ENCODE peak calls at places on chromosomes 6 and 20, in nine cellular contexts. X is transverse colon, H is AG04450, U is PC-3, C is thoracic aorta, O is Karpas-422, W is heart left ventricle, N is tibial artery, E is A549. G is an unnamed sample.

GRCh38 chr6:150667977-150668716 is 68.5 kb downstream of the PLEKHG1 start:
- DNase-seq in X (peak; percentile 92), H (peak; percentile 2), C (peak; percentile 73), E (peak; percentile 29), W (peak; percentile 94), O (no peak), N (peak; percentile 96), U (peak; percentile 69), G (peak; percentile 89)

GRCh38 chr20:1734269-1734858 is 76.8 kb upstream of the SIRPG start:
- DNase-seq in E (peak; percentile 35), C (no peak), H (no peak), O (no peak), N (no peak), U (peak; percentile 79), X (no peak), W (no peak), G (no peak)

GRCh38 chr6:33410711-33411631 is at the start of gene PHF1:
- DNase-seq in H (peak; percentile 51), C (no peak), U (no peak), W (peak; percentile 81), E (no peak), X (peak; percentile 84), N (peak; percentile 51), O (peak; percentile 56), G (peak; percentile 76)

GRCh38 chr6:130927305-130927704 is 100.1 kb downstream of the SMLR1 start:
- DNase-seq in O (no peak), U (peak; percentile 16), X (peak; percentile 18), W (no peak), C (no peak), H (no peak), N (no peak), E (no peak), G (no peak)

GRCh38 chr6:109816452-109817374 is 125.6 kb downstream of the FIG4 start:
- DNase-seq in E (no peak), O (no peak), W (no peak), X (no peak), C (no peak), N (no peak), U (no peak), H (no peak), G (peak; percentile 14)

GRCh38 chr20:25579081-25579770 is 6.1 kb downstream of the NINL start:
- DNase-seq in C (no peak), N (no peak), X (no peak), O (no peak), H (no peak), E (no peak), W (no peak), U (no peak), G (no peak)

GRCh38 chr6:104597541-104598050 is 262.1 kb downstream of the HACE1 start:
- DNase-seq in N (no peak), C (no peak), H (no peak), O (no peak), U (peak; percentile 69), E (no peak), X (no peak), W (no peak), G (no peak)

GRCh38 chr6:38035478-38035877 is 216.0 kb downstream of the ZFAND3 start:
- DNase-seq in N (no peak), O (no peak), W (no peak), U (peak; percentile 24), E (no peak), C (no peak), H (no peak), X (no peak), G (no peak)

GRCh38 chr20:16462711-16463110 is 110.5 kb downstream of the KIF16B start:
- DNase-seq in E (no peak), W (no peak), X (no peak), N (no peak), O (no peak), H (no peak), U (no peak), C (no peak), G (no peak)

GRCh38 chr6:5529015-5529414 is 267.7 kb downstream of the FARS2 start:
- DNase-seq in N (no peak), U (peak; percentile 4), H (no peak), E (no peak), C (no peak), O (no peak), X (no peak), W (no peak), G (no peak)

GRCh38 chr6:34658605-34659218 is 37.9 kb downstream of the ILRUN start:
- DNase-seq in C (no peak), U (no peak), E (no peak), H (no peak), X (no peak), W (no peak), O (no peak), N (no peak), G (no peak)

GRCh38 chr20:23225407-23226060 is 125.1 kb upstream of the NXT1 start:
- DNase-seq in E (peak; percentile 58), U (no peak), C (peak; percentile 47), H (peak; percentile 53), O (no peak), N (peak; percentile 92), W (peak; percentile 75), X (peak; percentile 54), G (no peak)

GRCh38 chr20:53829706-53830521 is 236.3 kb upstream of the ZNF217 start:
- DNase-seq in H (no peak), E (peak; percentile 48), U (peak; percentile 74), N (no peak), X (peak; percentile 36), W (no peak), C (no peak), O (no peak), G (no peak)

GRCh38 chr6:10099648-10100047 is 315.2 kb downstream of the TFAP2A start:
- DNase-seq in O (no peak), C (no peak), U (peak; percentile 23), E (no peak), N (no peak), W (no peak), X (no peak), H (no peak), G (no peak)

GRCh38 chr6:31572041-31572911 is at the start of gene LTA:
- DNase-seq in W (no peak), E (no peak), X (peak; percentile 43), U (no peak), H (no peak), O (peak; percentile 92), N (no peak), C (no peak), G (no peak)

GRCh38 chr6:72553531-72554202 is 68.2 kb upstream of the KCNQ5 start:
- DNase-seq in U (peak; percentile 85), N (no peak), H (peak; percentile 59), O (peak; percentile 20), E (peak; percentile 49), W (no peak), X (no peak), C (no peak), G (no peak)

GRCh38 chr6:53464942-53465460 is 79.9 kb downstream of the GCLC start:
- DNase-seq in C (no peak), W (peak; percentile 34), O (no peak), H (no peak), E (no peak), N (peak; percentile 78), U (peak; percentile 52), X (peak; percentile 13), G (no peak)

GRCh38 chr6:37456126-37456525 is 23.1 kb downstream of the CMTR1 start:
- DNase-seq in W (no peak), N (no peak), X (no peak), U (peak; percentile 69), O (no peak), C (no peak), H (peak; percentile 29), E (no peak), G (no peak)

GRCh38 chr6:42940493-42941045 is 11.3 kb downstream of the CNPY3 start:
- DNase-seq in H (no peak), N (no peak), E (no peak), C (no peak), U (no peak), W (no peak), O (no peak), X (no peak), G (no peak)

GRCh38 chr20:17678886-17679285 is 3.2 kb downstream of the RRBP1 start:
- DNase-seq in W (no peak), U (no peak), O (no peak), X (no peak), E (no peak), H (no peak), N (no peak), C (no peak), G (no peak)
- H3K27ac ChIP-seq in W (no peak overlapping the region), U (no peak overlapping the region), O (no peak overlapping the region), X (peak overlapping the region; percentile 99), E (no peak overlapping the region), H (no peak overlapping the region), N (peak overlapping the region; percentile 82), C (peak overlapping the region; percentile 96), G (peak overlapping the region; percentile 91)

GRCh38 chr20:57941121-57941522 is 231.3 kb upstream of the PMEPA1 start:
- DNase-seq in X (peak; percentile 74), U (peak; percentile 52), H (no peak), E (no peak), O (no peak), N (no peak), W (no peak), C (no peak), G (peak; percentile 90)
- H3K27ac ChIP-seq in X (no peak overlapping the region), U (peak overlapping the region; percentile 79), H (no peak overlapping the region), E (peak overlapping the region; percentile 15), O (no peak overlapping the region), N (no peak overlapping the region), W (no peak overlapping the region), C (no peak overlapping the region), G (peak overlapping the region; percentile 80)

GRCh38 chr6:139625081-139625939 is 250.9 kb upstream of the CITED2 start:
- DNase-seq in W (no peak), X (no peak), C (no peak), E (no peak), U (no peak), O (no peak), N (no peak), H (no peak), G (no peak)
- H3K27ac ChIP-seq in W (no peak overlapping the region), X (no peak overlapping the region), C (no peak overlapping the region), E (no peak overlapping the region), U (no peak overlapping the region), O (no peak overlapping the region), N (no peak overlapping the region), H (no peak overlapping the region), G (no peak overlapping the region)

GRCh38 chr6:15121443-15121842 is 124.4 kb upstream of the JARID2 start:
- DNase-seq in X (no peak), E (no peak), U (no peak), W (no peak), C (no peak), H (no peak), O (no peak), N (no peak), G (no peak)

GRCh38 chr6:15116889-15117288 is 129.0 kb upstream of the JARID2 start:
- DNase-seq in U (no peak), X (no peak), W (no peak), H (no peak), N (no peak), E (no peak), O (no peak), C (no peak), G (no peak)

DNA sequence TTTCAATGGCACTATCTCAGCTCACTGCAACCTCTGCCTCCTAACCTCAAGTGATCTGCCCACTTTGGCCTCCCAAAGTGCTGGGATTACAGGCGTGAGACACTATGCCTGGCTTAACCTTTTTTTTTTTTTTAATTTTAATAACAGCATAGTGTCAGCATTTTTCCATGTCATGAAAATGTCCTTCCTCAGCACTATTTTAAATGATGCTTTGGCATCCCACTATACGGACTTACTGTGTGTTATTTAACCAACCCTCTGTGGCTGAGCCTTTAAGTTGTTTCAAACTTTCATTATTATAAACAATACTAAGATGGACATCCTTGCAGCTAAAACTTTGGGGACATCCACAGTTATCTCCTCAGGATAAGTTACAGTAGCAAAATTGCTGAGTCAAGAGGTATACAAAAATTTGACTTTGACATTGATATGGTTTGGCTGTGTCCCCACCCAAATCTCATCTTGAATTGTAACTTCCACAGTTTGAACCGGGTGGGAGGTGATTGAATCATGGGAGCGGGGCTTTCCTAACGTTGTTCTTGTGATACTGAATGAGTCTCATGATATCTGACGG is 123.8 kb upstream of the JARID2 start:
- DNase-seq in O (no peak), N (no peak), H (no peak), X (no peak), C (no peak), E (no peak), W (no peak), U (no peak), G (no peak)
- H3K27ac ChIP-seq in O (no peak overlapping the region), N (no peak overlapping the region), H (no peak overlapping the region), X (no peak overlapping the region), C (no peak overlapping the region), E (no peak overlapping the region), W (no peak overlapping the region), U (no peak overlapping the region), G (no peak overlapping the region)

G was measured in prostate gland.